ENCODE peak calls at places on chromosomes 6 and 20, in six cellular contexts. One of them, this sample, is unnamed. For H3K4me1 and H3K9me3, the result is how much of the 10 kb centered on the place peaks cover.

GRCh38 chr6:72272958-72273357 is 348.9 kb upstream of the KCNQ5 start:
- DNase-seq in stomach: no peak
- DNase-seq in SK-N-SH: no peak
- DNase-seq in ovary: no peak
- DNase-seq in mesenchymal stem cell: peak
- DNase-seq in esophagus squamous epithelium: no peak
- DNase-seq in this sample: no peak

GRCh38 chr6:168133186-168133585 is 54.2 kb upstream of the FRMD1 start:
- DNase-seq in mesenchymal stem cell: peak
- DNase-seq in stomach: no peak
- DNase-seq in esophagus squamous epithelium: no peak
- DNase-seq in SK-N-SH: no peak
- DNase-seq in ovary: peak
- DNase-seq in this sample: no peak

GRCh38 chr6:21244897-21245470 is 348.6 kb upstream of the SOX4 start:
- DNase-seq in mesenchymal stem cell: no peak
- DNase-seq in stomach: no peak
- DNase-seq in ovary: no peak
- DNase-seq in SK-N-SH: peak
- DNase-seq in esophagus squamous epithelium: no peak
- DNase-seq in this sample: no peak

GRCh38 chr20:10119336-10119735 is 84.5 kb downstream of the ANKEF1 start:
- DNase-seq in esophagus squamous epithelium: no peak
- DNase-seq in SK-N-SH: no peak
- DNase-seq in mesenchymal stem cell: no peak
- DNase-seq in ovary: no peak
- DNase-seq in stomach: no peak
- DNase-seq in this sample: no peak

GRCh38 chr6:42783177-42783875 is 1.5 kb downstream of the BICRAL start:
- DNase-seq in esophagus squamous epithelium: no peak
- DNase-seq in stomach: peak
- DNase-seq in ovary: peak
- DNase-seq in SK-N-SH: peak
- DNase-seq in mesenchymal stem cell: peak
- DNase-seq in this sample: peak

GRCh38 chr6:151847064-151847463 is 39.6 kb downstream of the ESR1 start:
- DNase-seq in esophagus squamous epithelium: no peak
- DNase-seq in SK-N-SH: no peak
- DNase-seq in mesenchymal stem cell: peak
- DNase-seq in stomach: no peak
- DNase-seq in ovary: no peak
- DNase-seq in this sample: peak

GRCh38 chr6:68226460-68226859 is 408.6 kb upstream of the ADGRB3 start:
- DNase-seq in mesenchymal stem cell: no peak
- DNase-seq in stomach: no peak
- DNase-seq in SK-N-SH: no peak
- DNase-seq in esophagus squamous epithelium: no peak
- DNase-seq in ovary: no peak
- DNase-seq in this sample: peak

GRCh38 chr6:15148356-15149058 is 97.4 kb upstream of the JARID2 start:
- DNase-seq in esophagus squamous epithelium: no peak
- DNase-seq in ovary: no peak
- DNase-seq in SK-N-SH: no peak
- DNase-seq in stomach: no peak
- DNase-seq in mesenchymal stem cell: peak
- DNase-seq in this sample: no peak

GRCh38 chr20:62576815-62577214 is 65.5 kb upstream of the SLCO4A1 start:
- DNase-seq in ovary: no peak
- DNase-seq in esophagus squamous epithelium: no peak
- DNase-seq in mesenchymal stem cell: peak
- DNase-seq in SK-N-SH: no peak
- DNase-seq in stomach: no peak
- DNase-seq in this sample: no peak

GRCh38 chr6:134911532-134911931 is 38.4 kb downstream of the ALDH8A1 start:
- DNase-seq in esophagus squamous epithelium: no peak
- DNase-seq in mesenchymal stem cell: peak
- DNase-seq in stomach: no peak
- DNase-seq in SK-N-SH: no peak
- DNase-seq in ovary: no peak
- DNase-seq in this sample: no peak

GRCh38 chr6:11556308-11556707 is 18.8 kb downstream of the TMEM170B start:
- DNase-seq in mesenchymal stem cell: no peak
- DNase-seq in ovary: no peak
- DNase-seq in esophagus squamous epithelium: no peak
- DNase-seq in SK-N-SH: no peak
- DNase-seq in stomach: no peak
- DNase-seq in this sample: no peak

GRCh38 chr20:23626040-23626620 is 11.6 kb downstream of the CST3 start:
- DNase-seq in mesenchymal stem cell: no peak
- DNase-seq in SK-N-SH: no peak
- DNase-seq in stomach: peak
- DNase-seq in ovary: no peak
- DNase-seq in esophagus squamous epithelium: no peak
- DNase-seq in this sample: peak

GRCh38 chr6:26059901-26060300 is 27.3 kb upstream of the HFE start:
- DNase-seq in esophagus squamous epithelium: no peak
- DNase-seq in mesenchymal stem cell: no peak
- DNase-seq in ovary: no peak
- DNase-seq in SK-N-SH: no peak
- DNase-seq in stomach: no peak
- DNase-seq in this sample: no peak

GRCh38 chr6:1065986-1066385 is 245.9 kb upstream of the FOXQ1 start:
- DNase-seq in esophagus squamous epithelium: no peak
- DNase-seq in SK-N-SH: no peak
- DNase-seq in ovary: no peak
- DNase-seq in mesenchymal stem cell: no peak
- DNase-seq in stomach: no peak
- DNase-seq in this sample: no peak

GRCh38 chr6:74504941-74505340 is 700.9 kb downstream of the COL12A1 start:
- DNase-seq in ovary: no peak
- DNase-seq in esophagus squamous epithelium: no peak
- DNase-seq in SK-N-SH: no peak
- DNase-seq in stomach: no peak
- DNase-seq in mesenchymal stem cell: no peak
- DNase-seq in this sample: no peak

GRCh38 chr6:131615275-131615674 is 12.8 kb downstream of the MED23 start:
- DNase-seq in ovary: no peak
- DNase-seq in esophagus squamous epithelium: no peak
- DNase-seq in mesenchymal stem cell: no peak
- DNase-seq in SK-N-SH: no peak
- DNase-seq in stomach: no peak
- DNase-seq in this sample: no peak

GRCh38 chr6:90375681-90376439 is 79.2 kb upstream of the BACH2 start:
- DNase-seq in esophagus squamous epithelium: no peak
- DNase-seq in ovary: no peak
- DNase-seq in SK-N-SH: no peak
- DNase-seq in mesenchymal stem cell: peak
- DNase-seq in stomach: no peak
- DNase-seq in this sample: no peak

GRCh38 chr6:5630636-5631035 is 369.3 kb downstream of the FARS2 start:
- DNase-seq in mesenchymal stem cell: no peak
- DNase-seq in esophagus squamous epithelium: no peak
- DNase-seq in stomach: no peak
- DNase-seq in SK-N-SH: no peak
- DNase-seq in ovary: no peak
- DNase-seq in this sample: no peak

GRCh38 chr6:36683656-36684446 is 5.3 kb downstream of the CDKN1A start:
- DNase-seq in mesenchymal stem cell: no peak
- DNase-seq in esophagus squamous epithelium: no peak
- DNase-seq in stomach: no peak
- DNase-seq in SK-N-SH: no peak
- DNase-seq in ovary: no peak
- DNase-seq in this sample: no peak

GRCh38 chr6:28772480-28773381 is 151.1 kb downstream of the TRIM27 start:
- DNase-seq in ovary: no peak
- DNase-seq in SK-N-SH: no peak
- DNase-seq in mesenchymal stem cell: no peak
- DNase-seq in esophagus squamous epithelium: no peak
- DNase-seq in stomach: no peak
- DNase-seq in this sample: no peak

GRCh38 chr20:59709636-59710035 is 105.3 kb downstream of the PHACTR3 start:
- DNase-seq in ovary: no peak
- DNase-seq in SK-N-SH: no peak
- DNase-seq in stomach: no peak
- DNase-seq in esophagus squamous epithelium: no peak
- DNase-seq in mesenchymal stem cell: no peak
- DNase-seq in this sample: no peak

GRCh38 chr20:38673731-38674177 is 50.5 kb upstream of the SLC32A1 start:
- DNase-seq in esophagus squamous epithelium: no peak
- DNase-seq in mesenchymal stem cell: peak
- DNase-seq in stomach: no peak
- DNase-seq in ovary: no peak
- DNase-seq in SK-N-SH: peak
- DNase-seq in this sample: no peak

GRCh38 chr20:38671701-38672292 is 52.5 kb upstream of the SLC32A1 start:
- DNase-seq in esophagus squamous epithelium: no peak
- DNase-seq in mesenchymal stem cell: no peak
- DNase-seq in SK-N-SH: no peak
- DNase-seq in stomach: no peak
- DNase-seq in ovary: no peak
- DNase-seq in this sample: no peak

GRCh38 chr20:38674178-38675133 is 49.8 kb upstream of the SLC32A1 start:
- DNase-seq in esophagus squamous epithelium: no peak
- DNase-seq in ovary: peak
- DNase-seq in mesenchymal stem cell: peak
- DNase-seq in SK-N-SH: peak
- DNase-seq in stomach: no peak
- DNase-seq in this sample: no peak

GRCh38 chr20:38672504-38672903 is 51.8 kb upstream of the SLC32A1 start:
- DNase-seq in esophagus squamous epithelium: no peak
- DNase-seq in ovary: no peak
- DNase-seq in SK-N-SH: no peak
- DNase-seq in mesenchymal stem cell: no peak
- DNase-seq in stomach: no peak
- DNase-seq in this sample: no peak

GRCh38 chr20:38673261-38673660 is 51.0 kb upstream of the SLC32A1 start:
- DNase-seq in stomach: no peak
- DNase-seq in mesenchymal stem cell: no peak
- DNase-seq in esophagus squamous epithelium: no peak
- DNase-seq in ovary: no peak
- DNase-seq in SK-N-SH: no peak
- DNase-seq in this sample: no peak
- H3K4me3 ChIP-seq in stomach: no peak
- H3K4me3 ChIP-seq in mesenchymal stem cell: peak
- H3K4me3 ChIP-seq in esophagus squamous epithelium: no peak
- H3K4me3 ChIP-seq in ovary: no peak
- H3K4me3 ChIP-seq in SK-N-SH: peak
- H3K4me3 ChIP-seq in this sample: no peak

DNA sequence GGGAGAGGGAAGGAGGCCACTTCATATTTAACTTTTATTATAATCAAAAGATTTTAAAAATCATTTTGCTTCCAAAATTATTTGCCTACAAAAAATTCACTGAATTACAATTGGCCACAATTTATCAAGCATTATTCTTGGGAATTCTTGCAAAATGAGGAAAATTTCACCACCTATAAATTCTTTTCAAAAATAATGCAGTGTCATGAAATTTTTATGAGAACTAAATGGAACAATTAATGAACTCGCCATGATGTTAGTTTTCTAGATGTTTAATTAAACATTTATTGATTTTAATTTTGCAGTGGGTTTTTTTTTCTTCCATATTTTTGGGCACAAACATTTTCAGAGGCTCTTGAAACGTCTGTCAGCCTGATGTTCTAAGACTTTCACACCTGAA is 5.8 kb upstream of the ZBP1 start:
- DNase-seq in mesenchymal stem cell: no peak
- DNase-seq in ovary: no peak
- DNase-seq in stomach: no peak
- DNase-seq in SK-N-SH: no peak
- DNase-seq in esophagus squamous epithelium: no peak
- DNase-seq in this sample: no peak
- H3K4me1 ChIP-seq in mesenchymal stem cell: under half
- H3K4me1 ChIP-seq in ovary: under half
- H3K4me1 ChIP-seq in stomach: under half
- H3K4me1 ChIP-seq in SK-N-SH: under half
- H3K4me1 ChIP-seq in esophagus squamous epithelium: under half
- H3K4me1 ChIP-seq in this sample: under half

GRCh38 chr20:41334036-41334435 is 6.6 kb upstream of the LPIN3 start:
- DNase-seq in ovary: no peak
- DNase-seq in SK-N-SH: no peak
- DNase-seq in stomach: no peak
- DNase-seq in esophagus squamous epithelium: no peak
- DNase-seq in mesenchymal stem cell: no peak
- DNase-seq in this sample: no peak

GRCh38 chr20:41329435-41330342 is 10.9 kb upstream of the LPIN3 start:
- DNase-seq in SK-N-SH: no peak
- DNase-seq in ovary: peak
- DNase-seq in stomach: peak
- DNase-seq in mesenchymal stem cell: peak
- DNase-seq in esophagus squamous epithelium: no peak
- DNase-seq in this sample: no peak

GRCh38 chr20:41331731-41332130 is 8.9 kb upstream of the LPIN3 start:
- DNase-seq in esophagus squamous epithelium: no peak
- DNase-seq in SK-N-SH: no peak
- DNase-seq in stomach: no peak
- DNase-seq in ovary: no peak
- DNase-seq in mesenchymal stem cell: no peak
- DNase-seq in this sample: peak

GRCh38 chr20:41330343-41330720 is 10.3 kb upstream of the LPIN3 start:
- DNase-seq in esophagus squamous epithelium: no peak
- DNase-seq in stomach: no peak
- DNase-seq in mesenchymal stem cell: peak
- DNase-seq in SK-N-SH: no peak
- DNase-seq in ovary: no peak
- DNase-seq in this sample: no peak

GRCh38 chr20:41330941-41331340 is 9.7 kb upstream of the LPIN3 start:
- DNase-seq in ovary: no peak
- DNase-seq in stomach: no peak
- DNase-seq in mesenchymal stem cell: no peak
- DNase-seq in esophagus squamous epithelium: no peak
- DNase-seq in SK-N-SH: no peak
- DNase-seq in this sample: no peak
- H3K9me3 ChIP-seq in ovary: under half
- H3K9me3 ChIP-seq in stomach: under half
- H3K9me3 ChIP-seq in mesenchymal stem cell: under half
- H3K9me3 ChIP-seq in esophagus squamous epithelium: under half
- H3K9me3 ChIP-seq in SK-N-SH: under half
- H3K9me3 ChIP-seq in this sample: under half

GRCh38 chr6:158568549-158568948 is 8.7 kb downstream of the TMEM181 start:
- DNase-seq in esophagus squamous epithelium: no peak
- DNase-seq in SK-N-SH: no peak
- DNase-seq in ovary: no peak
- DNase-seq in stomach: no peak
- DNase-seq in mesenchymal stem cell: no peak
- DNase-seq in this sample: no peak

GRCh38 chr6:158565482-158566040 is 5.7 kb downstream of the TMEM181 start:
- DNase-seq in mesenchymal stem cell: no peak
- DNase-seq in ovary: no peak
- DNase-seq in esophagus squamous epithelium: no peak
- DNase-seq in SK-N-SH: no peak
- DNase-seq in stomach: no peak
- DNase-seq in this sample: no peak

GRCh38 chr6:158567871-158568401 is 8.0 kb downstream of the TMEM181 start:
- DNase-seq in stomach: no peak
- DNase-seq in SK-N-SH: no peak
- DNase-seq in esophagus squamous epithelium: no peak
- DNase-seq in mesenchymal stem cell: no peak
- DNase-seq in ovary: no peak
- DNase-seq in this sample: no peak

GRCh38 chr6:158566207-158566818 is 6.4 kb downstream of the TMEM181 start:
- DNase-seq in stomach: no peak
- DNase-seq in SK-N-SH: no peak
- DNase-seq in esophagus squamous epithelium: no peak
- DNase-seq in ovary: no peak
- DNase-seq in mesenchymal stem cell: no peak
- DNase-seq in this sample: no peak

GRCh38 chr6:158567152-158567551 is 7.3 kb downstream of the TMEM181 start:
- DNase-seq in esophagus squamous epithelium: no peak
- DNase-seq in stomach: no peak
- DNase-seq in SK-N-SH: no peak
- DNase-seq in ovary: no peak
- DNase-seq in mesenchymal stem cell: no peak
- DNase-seq in this sample: no peak
- H3K4me3 ChIP-seq in esophagus squamous epithelium: no peak
- H3K4me3 ChIP-seq in stomach: no peak
- H3K4me3 ChIP-seq in SK-N-SH: no peak
- H3K4me3 ChIP-seq in ovary: no peak
- H3K4me3 ChIP-seq in mesenchymal stem cell: no peak
- H3K4me3 ChIP-seq in this sample: no peak

This sample was measured in Caco-2.